ENCODE peak calls at places on chromosomes 2 and 18, in seven cellular contexts. I is GDM1; Y is LNCaP clone FGC; X is HEK293T; L is fibroblast of pulmonary artery; F is astrocyte of the spinal cord; W is CD8-positive, alpha-beta memory T cell. M is an unnamed sample.

GRCh38 chr2:240568678-240569522 is 616 bp downstream of the RNPEPL1 start:
- DNase-seq in I (peak; percentile 61), Y (no peak), X (no peak), L (peak; percentile 63), F (peak; percentile 48), W (peak; percentile 81), M (peak; percentile 53)

GRCh38 chr2:127397568-127398238 is 9.9 kb upstream of the MAP3K2 start:
- DNase-seq in I (no peak), Y (no peak), X (no peak), L (no peak), F (no peak), W (no peak), M (no peak)

GRCh38 chr2:176508984-176509383 is 239.7 kb downstream of the MTX2 start:
- DNase-seq in I (no peak), Y (no peak), X (no peak), L (no peak), F (peak; percentile 66), W (no peak), M (no peak)

GRCh38 chr2:174664084-174664759 is 66.6 kb upstream of the WIPF1 start:
- DNase-seq in I (no peak), Y (no peak), X (no peak), L (no peak), F (no peak), W (no peak), M (no peak)

GRCh38 chr2:159773426-159773825 is 24.6 kb downstream of the CD302 start:
- DNase-seq in I (no peak), Y (no peak), X (no peak), L (peak; percentile 47), F (no peak), W (no peak), M (no peak)

GRCh38 chr18:26439537-26439936 is 108.8 kb downstream of the KCTD1 start:
- DNase-seq in I (no peak), Y (no peak), X (no peak), L (no peak), F (no peak), W (no peak), M (no peak)

GRCh38 chr2:121372082-121372481 is 87.1 kb upstream of the TFCP2L1 start:
- DNase-seq in I (no peak), Y (no peak), X (no peak), L (no peak), F (no peak), W (no peak), M (no peak)

GRCh38 chr18:8813621-8814020 is 108.3 kb downstream of the MTCL1 start:
- DNase-seq in I (no peak), Y (no peak), X (no peak), L (peak; percentile 55), F (no peak), W (no peak), M (no peak)

GRCh38 chr2:75157435-75157834 is 41.9 kb downstream of the TACR1 start:
- DNase-seq in I (no peak), Y (no peak), X (no peak), L (peak; percentile 23), F (no peak), W (no peak), M (no peak)

GRCh38 chr2:46829240-46829970 is 86.2 kb downstream of the MCFD2 start:
- DNase-seq in I (no peak), Y (no peak), X (no peak), L (no peak), F (peak; percentile 13), W (no peak), M (no peak)

GRCh38 chr2:112255875-112256274 is 1.0 kb upstream of the ZC3H8 start:
- DNase-seq in I (peak; percentile 27), Y (no peak), X (no peak), L (peak; percentile 21), F (no peak), W (no peak), M (no peak)

GRCh38 chr18:30406728-30407127 is 635.8 kb downstream of the DSC3 start:
- DNase-seq in I (no peak), Y (no peak), X (no peak), L (peak; percentile 61), F (peak; percentile 23), W (no peak), M (no peak)